ENCODE peak calls at places on chromosomes 11 and 22, in four cellular contexts. I is mammary epithelial cell; Q is activated T-helper 1 cell treated with anti-CD3 and anti-CD28 coated beads, Interleukin-2, amount 50 U/mL, for 16 hours; H is testis. N is an unnamed sample.
A peak's percentile ranks its signal among the peaks of the same experiment; 100 is the strongest.

GRCh38 chr11:96161271-96162089 is 181.5 kb downstream of the MAML2 start:
- DNase-seq in I (no peak), Q (no peak), H (no peak), N (no peak)

GRCh38 chr11:2653930-2654739 is 45.7 kb downstream of the KCNQ1OT1 start:
- DNase-seq in I (no peak), Q (no peak), H (no peak), N (no peak)

GRCh38 chr11:67389477-67389876 is 2.3 kb upstream of the RAD9A start:
- DNase-seq in I (no peak), Q (no peak), H (no peak), N (no peak)

GRCh38 chr11:73866095-73866579 is 10.5 kb downstream of the COA4 start:
- DNase-seq in I (peak; percentile 23), Q (no peak), H (no peak), N (no peak)

GRCh38 chr11:121318848-121319834 is 26.6 kb downstream of the SC5D start:
- DNase-seq in I (peak; percentile 49), Q (no peak), H (no peak), N (no peak)

GRCh38 chr11:112537846-112538330 is 277.2 kb upstream of the PLET1 start:
- DNase-seq in I (peak; percentile 87), Q (no peak), H (no peak), N (no peak)

GRCh38 chr11:103055174-103055890 is 36.6 kb downstream of the DCUN1D5 start:
- DNase-seq in I (peak; percentile 33), Q (no peak), H (no peak), N (no peak)

GRCh38 chr22:37896181-37896592 is 9.9 kb upstream of the MICALL1 start:
- DNase-seq in I (peak; percentile 95), Q (no peak), H (no peak), N (peak; percentile 26)

GRCh38 chr11:10898763-10899541 is 41.1 kb upstream of the ZBED5 start:
- DNase-seq in I (no peak), Q (no peak), H (no peak), N (no peak)

GRCh38 chr11:61701298-61701993 is 21.3 kb downstream of the DAGLA start:
- DNase-seq in I (no peak), Q (no peak), H (peak; percentile 25), N (no peak)

GRCh38 chr11:72773291-72773690 is 20.6 kb downstream of the STARD10 start:
- DNase-seq in I (peak; percentile 77), Q (no peak), H (peak; percentile 42), N (no peak)

GRCh38 chr22:49628351-49629023 is 199.2 kb downstream of the BRD1 start:
- DNase-seq in I (no peak), Q (no peak), H (peak; percentile 55), N (no peak)

GRCh38 chr22:26825960-26826359 is 168.6 kb downstream of the MIAT start:
- DNase-seq in I (no peak), Q (no peak), H (no peak), N (no peak)

GRCh38 chr11:75242722-75243600 is 2.4 kb downstream of the TPBGL start:
- DNase-seq in I (no peak), Q (no peak), H (peak; percentile 9), N (no peak)

GRCh38 chr11:73141309-73142127 is 600 bp downstream of the FCHSD2 start:
- DNase-seq in I (peak; percentile 64), Q (peak; percentile 13), H (peak; percentile 67), N (peak; percentile 52)

GRCh38 chr11:80529722-80530121 is 1088.9 kb upstream of the TENM4 start:
- DNase-seq in I (no peak), Q (no peak), H (no peak), N (no peak)

GRCh38 chr11:116373545-116373944 is 399.2 kb downstream of the BUD13 start:
- DNase-seq in I (no peak), Q (no peak), H (no peak), N (no peak)

GRCh38 chr11:42571486-42572230 is 740.1 kb upstream of the API5 start:
- DNase-seq in I (no peak), Q (no peak), H (no peak), N (no peak)

GRCh38 chr11:102620858-102621561 is 4.1 kb downstream of the MMP20 start:
- DNase-seq in I (no peak), Q (no peak), H (no peak), N (no peak)

GRCh38 chr11:69035150-69035958 is 13.4 kb upstream of the TPCN2 start:
- DNase-seq in I (no peak), Q (no peak), H (peak; percentile 63), N (no peak)

GRCh38 chr11:106030609-106031008 is 8.6 kb upstream of the MSANTD4 start:
- DNase-seq in I (no peak), Q (no peak), H (no peak), N (no peak)

GRCh38 chr11:107549253-107549953 is 16.1 kb downstream of the ALKBH8 start:
- DNase-seq in I (peak; percentile 27), Q (no peak), H (no peak), N (no peak)

GRCh38 chr22:27775698-27776409 is 25.7 kb downstream of the MN1 start:
- DNase-seq in I (no peak), Q (no peak), H (no peak), N (no peak)

GRCh38 chr11:8910662-8911039 is 338 bp upstream of the AKIP1 start:
- DNase-seq in I (no peak), Q (no peak), H (no peak), N (no peak)

GRCh38 chr11:63478896-63479295 is 12.1 kb downstream of the PLAAT5 start:
- DNase-seq in I (peak; percentile 44), Q (peak; percentile 6), H (peak; percentile 73), N (peak; percentile 21)